ENCODE peak calls at places on chromosomes 13 and 19, in eight cellular contexts. G, M, R, S, X, O, I and E are unnamed samples.

GRCh38 chr19:4896372-4896771 is 6.3 kb downstream of the ARRDC5 start:
- DNase-seq in G (no peak), M (no peak), R (no peak), S (no peak), X (no peak), O (peak), I (peak), E (no peak)

GRCh38 chr13:30639671-30640070 is 22.0 kb downstream of the USPL1 start:
- DNase-seq in G (no peak), M (no peak), R (no peak), S (no peak), X (no peak), O (no peak), I (no peak), E (no peak)

GRCh38 chr19:2315818-2316353 is 7.9 kb upstream of the LINGO3 start:
- DNase-seq in G (no peak), M (peak), R (no peak), S (no peak), X (no peak), O (peak), I (peak), E (peak)

GRCh38 chr19:50001158-50001557 is 24.0 kb downstream of the VRK3 start:
- DNase-seq in G (no peak), M (no peak), R (no peak), S (no peak), X (no peak), O (no peak), I (no peak), E (no peak)

GRCh38 chr13:96525715-96526114 is 435.8 kb downstream of the HS6ST3 start:
- DNase-seq in G (no peak), M (no peak), R (no peak), S (no peak), X (no peak), O (no peak), I (no peak), E (no peak)

GRCh38 chr13:95552539-95553270 is at the start of gene CLDN10:
- DNase-seq in G (no peak), M (peak), R (peak), S (no peak), X (no peak), O (no peak), I (no peak), E (no peak)

GRCh38 chr19:18496167-18496979 is 25.5 kb downstream of the ELL start:
- DNase-seq in G (peak), M (peak), R (peak), S (no peak), X (peak), O (peak), I (peak), E (no peak)

GRCh38 chr13:113967729-113968462 is 6.0 kb downstream of the C13orf46 start:
- DNase-seq in G (no peak), M (no peak), R (peak), S (no peak), X (no peak), O (no peak), I (no peak), E (no peak)

GRCh38 chr13:20891768-20892167 is 10.8 kb downstream of the XPO4 start:
- DNase-seq in G (no peak), M (no peak), R (no peak), S (no peak), X (no peak), O (no peak), I (no peak), E (no peak)

GRCh38 chr19:53872762-53873161 is 5.1 kb downstream of the MYADM start:
- DNase-seq in G (no peak), M (peak), R (no peak), S (no peak), X (no peak), O (no peak), I (no peak), E (no peak)

GRCh38 chr13:40228486-40228885 is 438.0 kb downstream of the FOXO1 start:
- DNase-seq in G (no peak), M (no peak), R (no peak), S (no peak), X (no peak), O (no peak), I (no peak), E (no peak)

GRCh38 chr13:72726721-72727416 is 560 bp downstream of the MZT1 start:
- DNase-seq in G (peak), M (peak), R (no peak), S (no peak), X (peak), O (peak), I (peak), E (no peak)

GRCh38 chr13:112956516-112957294 is 12.3 kb upstream of the MCF2L start:
- DNase-seq in G (no peak), M (no peak), R (no peak), S (no peak), X (no peak), O (no peak), I (no peak), E (no peak)

GRCh38 chr13:37001921-37002250 is 1.3 kb downstream of the EXOSC8 start:
- DNase-seq in G (no peak), M (no peak), R (no peak), S (no peak), X (no peak), O (no peak), I (no peak), E (no peak)

GRCh38 chr13:22926176-22927007 is 254.4 kb upstream of the SGCG start:
- DNase-seq in G (no peak), M (peak), R (no peak), S (no peak), X (no peak), O (peak), I (no peak), E (no peak)

GRCh38 chr13:32585625-32586021 is 629 bp upstream of the PDS5B start:
- DNase-seq in G (no peak), M (no peak), R (peak), S (no peak), X (no peak), O (no peak), I (no peak), E (no peak)

GRCh38 chr13:19661561-19661960 is 28.1 kb downstream of the MPHOSPH8 start:
- DNase-seq in G (no peak), M (no peak), R (no peak), S (no peak), X (no peak), O (no peak), I (no peak), E (no peak)

GRCh38 chr19:35216026-35216832 is 12.3 kb downstream of the FAM187B start:
- DNase-seq in G (no peak), M (no peak), R (no peak), S (no peak), X (no peak), O (peak), I (no peak), E (no peak)

GRCh38 chr19:54160948-54161347 is 1.4 kb upstream of the LENG1 start:
- DNase-seq in G (no peak), M (no peak), R (no peak), S (no peak), X (no peak), O (no peak), I (no peak), E (no peak)

GRCh38 chr13:41561179-41561578 is 103.8 kb downstream of the RGCC start:
- DNase-seq in G (no peak), M (no peak), R (no peak), S (no peak), X (no peak), O (peak), I (no peak), E (no peak)

GRCh38 chr19:2733930-2734588 is 5.8 kb downstream of the SLC39A3 start:
- DNase-seq in G (no peak), M (no peak), R (no peak), S (no peak), X (no peak), O (no peak), I (no peak), E (no peak)

GRCh38 chr19:28823338-28823961 is 389.5 kb downstream of the UQCRFS1 start:
- DNase-seq in G (no peak), M (no peak), R (no peak), S (no peak), X (no peak), O (no peak), I (no peak), E (no peak)

GRCh38 chr13:94632227-94632980 is 30.7 kb downstream of the GPR180 start:
- DNase-seq in G (no peak), M (no peak), R (no peak), S (no peak), X (no peak), O (no peak), I (no peak), E (no peak)

GRCh38 chr13:46636451-46636850 is 83.5 kb downstream of the LRCH1 start:
- DNase-seq in G (no peak), M (no peak), R (no peak), S (no peak), X (no peak), O (no peak), I (no peak), E (no peak)